ENCODE peak calls at places on chromosome 22, in four cellular contexts. U is colonic mucosa, T is brain microvascular endothelial cell, L is GM23248. A is an unnamed sample.

GRCh38 chr22:39621826-39622225 is 51.3 kb downstream of the CACNA1I start:
- DNase-seq in U (no peak), T (no peak), L (no peak), A (no peak)

GRCh38 chr22:48744283-48744641 is 1083.4 kb downstream of the BRD1 start:
- DNase-seq in U (no peak), T (no peak), L (no peak), A (no peak)

GRCh38 chr22:24426859-24427499 is 420 bp upstream of the ADORA2A start:
- DNase-seq in U (no peak), T (no peak), L (no peak), A (no peak)

GRCh38 chr22:24105018-24105360 is 76.3 kb upstream of the SUSD2 start:
- DNase-seq in U (no peak), T (no peak), L (peak), A (no peak)

GRCh38 chr22:22167791-22168189 is 76.8 kb upstream of the VPREB1 start:
- DNase-seq in U (no peak), T (no peak), L (no peak), A (no peak)

GRCh38 chr22:42282252-42282942 is 11.9 kb upstream of the TCF20 start:
- DNase-seq in U (no peak), T (no peak), L (no peak), A (no peak)

GRCh38 chr22:23393721-23394320 is 186.3 kb downstream of the IGLL1 start:
- DNase-seq in U (no peak), T (no peak), L (no peak), A (no peak)

GRCh38 chr22:48391820-48392219 is 1435.9 kb downstream of the BRD1 start:
- DNase-seq in U (no peak), T (no peak), L (no peak), A (no peak)

GRCh38 chr22:19631899-19632670 is 82.2 kb upstream of the SEPTIN5 start:
- DNase-seq in U (no peak), T (peak), L (peak), A (no peak)

GRCh38 chr22:17284917-17285316 is 65.7 kb upstream of the ADA2 start:
- DNase-seq in U (no peak), T (no peak), L (no peak), A (no peak)

GRCh38 chr22:18056161-18056666 is 21.6 kb upstream of the PEX26 start:
- DNase-seq in U (no peak), T (no peak), L (peak), A (no peak)

GRCh38 chr22:27843441-27843840 is 41.9 kb upstream of the MN1 start:
- DNase-seq in U (no peak), T (no peak), L (no peak), A (no peak)

GRCh38 chr22:42187646-42188045 is 57.0 kb upstream of the CYP2D6 start:
- DNase-seq in U (no peak), T (no peak), L (no peak), A (no peak)

GRCh38 chr22:48943567-48944432 is 883.9 kb downstream of the BRD1 start:
- DNase-seq in U (peak), T (no peak), L (peak), A (no peak)

GRCh38 chr22:28892175-28892731 is 8.9 kb downstream of the ZNRF3 start:
- DNase-seq in U (no peak), T (no peak), L (no peak), A (no peak)

GRCh38 chr22:46042786-46043185 is 65.8 kb upstream of the WNT7B start:
- DNase-seq in U (no peak), T (no peak), L (peak), A (no peak)

GRCh38 chr22:24996420-24996952 is 44.0 kb downstream of the KIAA1671 start:
- DNase-seq in U (peak), T (no peak), L (peak), A (peak)

GRCh38 chr22:19430890-19431541 is 517 bp downstream of the HIRA start:
- DNase-seq in U (peak), T (no peak), L (peak), A (peak)

GRCh38 chr22:45468872-45469572 is 33.7 kb upstream of the FBLN1 start:
- DNase-seq in U (no peak), T (peak), L (peak), A (no peak)

GRCh38 chr22:37547249-37547741 is 13.0 kb upstream of the CDC42EP1 start:
- DNase-seq in U (no peak), T (no peak), L (peak), A (no peak)

GRCh38 chr22:37545703-37546435 is 14.4 kb upstream of the CDC42EP1 start:
- DNase-seq in U (peak), T (peak), L (peak), A (peak)

GRCh38 chr22:37546436-37547248 is 13.6 kb upstream of the CDC42EP1 start:
- DNase-seq in U (peak), T (no peak), L (peak), A (peak)

GRCh38 chr22:37542959-37543358 is 17.3 kb upstream of the CDC42EP1 start:
- DNase-seq in U (no peak), T (no peak), L (no peak), A (no peak)

GRCh38 chr22:37544955-37545702 is 15.2 kb upstream of the CDC42EP1 start:
- DNase-seq in U (peak), T (peak), L (peak), A (no peak)
- H3K4me3 ChIP-seq in U (no peak), T (peak), L (peak), A (peak)

GRCh38 chr22:30436196-30436595 is 10.6 kb downstream of the MTFP1 start:
- DNase-seq in U (no peak), T (no peak), L (no peak), A (no peak)

GRCh38 chr22:30433227-30433626 is 7.7 kb downstream of the MTFP1 start:
- DNase-seq in U (no peak), T (no peak), L (no peak), A (no peak)

GRCh38 chr22:30433773-30434172 is 8.2 kb downstream of the MTFP1 start:
- DNase-seq in U (no peak), T (no peak), L (no peak), A (no peak)

GRCh38 chr22:30434775-30435315 is 9.3 kb downstream of the MTFP1 start:
- DNase-seq in U (no peak), T (no peak), L (peak), A (no peak)

GRCh38 chr22:30435674-30436126 is 10.1 kb downstream of the MTFP1 start:
- DNase-seq in U (peak), T (no peak), L (no peak), A (no peak)
- H3K4me3 ChIP-seq in U (no peak), T (no peak), L (no peak), A (no peak)

GRCh38 chr22:40856513-40857308 is at the start of the genes ST13 and XPNPEP3:
- DNase-seq in U (peak), T (peak), L (peak), A (peak)

GRCh38 chr22:40855960-40856512 is 403 bp downstream of the ST13 start:
- DNase-seq in U (peak), T (peak), L (peak), A (peak)

GRCh38 chr22:40855104-40855959 is 1.1 kb downstream of the ST13 start:
- DNase-seq in U (no peak), T (no peak), L (peak), A (peak)

GRCh38 chr22:40853961-40854360 is 2.5 kb downstream of the ST13 start:
- DNase-seq in U (no peak), T (no peak), L (peak), A (no peak)

GRCh38 chr22:40857309-40857851 is 432 bp downstream of the XPNPEP3 start:
- DNase-seq in U (no peak), T (no peak), L (peak), A (no peak)
- H3K4me3 ChIP-seq in U (peak), T (peak), L (peak), A (peak)

GRCh38 chr22:47089796-47090460 is 327.5 kb downstream of the TBC1D22A start:
- DNase-seq in U (no peak), T (no peak), L (no peak), A (no peak)
- H3K4me3 ChIP-seq in U (no peak), T (no peak), L (no peak), A (peak)

A was measured in prostate gland.